ENCODE peak calls at places on chromosomes 1 and 21, in six cellular contexts. R is lower lobe of right lung, Y is chondrocyte, X is tibial artery, B is omental fat pad, G is tibial nerve. Q is an unnamed sample.

GRCh38 chr1:206012086-206012859 is 9.1 kb upstream of the RAB7B start:
- DNase-seq in R (peak; percentile 91), Y (no peak), X (peak; percentile 87), B (no peak), G (peak; percentile 70), Q (no peak)

GRCh38 chr1:247576514-247576913 is 11.6 kb upstream of the OR2G2 start:
- DNase-seq in R (no peak), Y (no peak), X (no peak), B (no peak), G (no peak), Q (no peak)

GRCh38 chr1:226629210-226629895 is 80.8 kb downstream of the STUM start:
- DNase-seq in R (peak; percentile 32), Y (peak; percentile 59), X (peak; percentile 14), B (no peak), G (no peak), Q (no peak)

GRCh38 chr1:37085393-37085792 is 51.1 kb upstream of the GRIK3 start:
- DNase-seq in R (no peak), Y (no peak), X (no peak), B (no peak), G (no peak), Q (no peak)

GRCh38 chr1:235650341-235651169 is 971 bp upstream of the GNG4 start:
- DNase-seq in R (no peak), Y (no peak), X (no peak), B (no peak), G (no peak), Q (no peak)

GRCh38 chr1:65422241-65423203 is 2.1 kb downstream of the LEPR start:
- DNase-seq in R (no peak), Y (no peak), X (no peak), B (no peak), G (no peak), Q (no peak)

GRCh38 chr1:204983121-204983520 is 59.9 kb upstream of the CNTN2 start:
- DNase-seq in R (no peak), Y (no peak), X (no peak), B (no peak), G (no peak), Q (no peak)

GRCh38 chr1:150528196-150528595 is 12.6 kb downstream of the FALEC start:
- DNase-seq in R (no peak), Y (no peak), X (no peak), B (no peak), G (no peak), Q (no peak)

GRCh38 chr1:38608202-38608864 is 251.2 kb downstream of the RRAGC start:
- DNase-seq in R (no peak), Y (no peak), X (no peak), B (no peak), G (no peak), Q (no peak)

GRCh38 chr1:183103141-183103540 is 79.9 kb downstream of the LAMC1 start:
- DNase-seq in R (no peak), Y (no peak), X (no peak), B (no peak), G (no peak), Q (no peak)

GRCh38 chr1:183098349-183098748 is 75.1 kb downstream of the LAMC1 start:
- DNase-seq in R (no peak), Y (no peak), X (no peak), B (no peak), G (no peak), Q (no peak)

GRCh38 chr1:183101081-183101480 is 77.9 kb downstream of the LAMC1 start:
- DNase-seq in R (no peak), Y (no peak), X (no peak), B (no peak), G (no peak), Q (no peak)

GRCh38 chr1:183101841-183102276 is 78.6 kb downstream of the LAMC1 start:
- DNase-seq in R (no peak), Y (no peak), X (no peak), B (no peak), G (no peak), Q (no peak)

DNA sequence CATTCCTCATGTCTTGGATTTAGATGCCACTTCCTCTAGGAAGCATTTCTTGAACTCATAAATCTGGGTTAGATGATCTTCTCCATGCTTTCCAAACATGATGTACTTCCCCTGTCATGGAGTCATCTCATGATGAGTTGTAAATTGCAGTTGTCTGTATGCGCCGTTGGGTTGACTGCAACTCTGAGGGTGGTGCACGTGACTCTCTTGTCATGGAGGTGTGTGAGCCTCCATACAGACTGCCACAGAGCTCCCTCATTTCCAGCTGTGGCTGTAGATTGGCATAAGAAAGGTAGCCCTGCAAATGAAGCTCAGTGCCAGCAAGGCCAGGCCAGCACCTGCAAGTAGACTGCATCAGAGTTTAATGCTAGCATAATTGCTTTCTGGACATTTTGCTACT is 77.4 kb downstream of the LAMC1 start:
- DNase-seq in R (no peak), Y (no peak), X (no peak), B (no peak), G (no peak), Q (no peak)
- TF ChIP-seq CTCF in R (no peak), Y (no peak), X (no peak), B (no peak), G (no peak), Q (no peak)

GRCh38 chr1:239708622-239709021 is 322.3 kb downstream of the CHRM3 start:
- DNase-seq in R (no peak), Y (no peak), X (no peak), B (no peak), G (no peak), Q (no peak)
- TF ChIP-seq CTCF in R (no peak), Y (no peak), X (no peak), B (no peak), G (no peak), Q (no peak)

GRCh38 chr1:156928043-156928602 is 7.7 kb downstream of the LRRC71 start:
- DNase-seq in R (no peak), Y (no peak), X (no peak), B (no peak), G (no peak), Q (no peak)
- TF ChIP-seq CTCF in R (no peak), Y (peak; percentile 5), X (no peak), B (no peak), G (no peak), Q (peak; percentile 65)

GRCh38 chr1:169793730-169794129 is 977 bp downstream of the METTL18 start:
- DNase-seq in R (no peak), Y (no peak), X (no peak), B (no peak), G (no peak), Q (no peak)

GRCh38 chr1:169795687-169796086 is 980 bp upstream of the METTL18 start:
- DNase-seq in R (no peak), Y (no peak), X (no peak), B (no peak), G (no peak), Q (no peak)

GRCh38 chr1:169796411-169796810 is 1.7 kb upstream of the METTL18 start:
- DNase-seq in R (no peak), Y (no peak), X (no peak), B (no peak), G (no peak), Q (no peak)

GRCh38 chr1:169797281-169797680 is 2.6 kb upstream of the METTL18 start:
- DNase-seq in R (no peak), Y (no peak), X (no peak), B (no peak), G (no peak), Q (no peak)

GRCh38 chr1:169794530-169795416 is at the start of gene METTL18:
- DNase-seq in R (peak; percentile 93), Y (peak; percentile 93), X (peak; percentile 90), B (peak; percentile 63), G (peak; percentile 84), Q (peak; percentile 89)
- TF ChIP-seq CTCF in R (no peak), Y (no peak), X (no peak), B (no peak), G (no peak), Q (no peak)

DNA sequence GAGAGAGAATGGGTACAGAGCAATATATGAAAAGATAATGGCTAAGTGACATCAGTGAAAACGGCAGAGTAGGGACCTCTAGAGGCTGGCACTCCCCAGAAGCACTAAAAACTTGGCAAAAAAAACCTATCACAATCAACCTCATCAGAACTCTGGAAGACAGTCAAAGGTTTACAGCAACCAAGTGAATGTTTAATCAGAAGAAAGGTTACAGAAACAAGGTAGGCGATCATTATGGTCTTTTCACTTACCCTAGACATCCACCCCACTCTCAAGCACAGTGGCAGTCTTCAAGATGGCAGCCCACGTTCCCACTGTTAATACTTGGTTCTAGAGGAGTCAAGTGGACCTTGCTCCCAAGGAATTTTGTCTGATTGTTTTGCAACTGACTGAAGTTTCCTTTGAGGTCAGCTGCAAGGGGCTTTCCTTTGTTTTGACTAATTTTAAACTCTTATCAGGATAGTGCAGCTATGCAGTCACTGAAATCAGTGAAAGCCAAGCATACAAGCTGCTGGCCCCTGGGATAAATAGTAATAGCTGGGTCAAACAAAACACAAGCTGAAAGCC is 7.2 kb downstream of the KIFAP3 start:
- DNase-seq in R (no peak), Y (no peak), X (no peak), B (no peak), G (no peak), Q (no peak)
- TF ChIP-seq CTCF in R (no peak), Y (no peak), X (no peak), B (no peak), G (no peak), Q (no peak)

GRCh38 chr1:69305621-69306020 is 262.1 kb upstream of the LRRC7 start:
- DNase-seq in R (no peak), Y (no peak), X (no peak), B (no peak), G (no peak), Q (no peak)
- TF ChIP-seq CTCF in R (no peak), Y (no peak), X (no peak), B (no peak), G (no peak), Q (peak; percentile 17)

DNA sequence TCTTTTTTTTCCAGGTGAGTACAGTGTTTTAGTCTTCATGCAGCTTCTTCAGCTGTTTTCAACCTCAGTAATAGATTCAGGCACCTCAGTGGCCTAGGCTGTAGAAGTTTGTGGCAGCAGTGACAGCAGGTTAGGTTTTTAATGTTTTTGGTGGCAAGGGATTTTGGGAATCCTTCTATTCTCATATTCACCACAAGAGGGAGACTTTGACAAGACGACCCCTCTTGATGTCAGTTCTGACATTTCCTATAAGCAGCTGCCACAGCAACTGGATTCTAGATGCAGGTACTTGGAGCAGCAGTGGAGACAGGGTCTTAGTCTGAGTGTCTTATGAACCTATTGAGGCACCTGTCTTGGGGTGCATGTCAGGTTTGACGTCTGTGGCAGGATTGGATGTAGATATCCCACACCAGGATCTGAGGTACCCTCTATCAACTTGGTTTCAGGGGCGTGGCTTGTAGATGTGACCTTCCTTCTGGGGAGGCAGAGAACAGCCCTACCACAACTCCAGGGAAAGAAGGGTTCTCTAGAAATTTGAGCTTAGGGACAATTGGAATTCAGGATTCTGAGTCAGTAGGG is 1104.2 kb upstream of the TMPRSS15 start:
- DNase-seq in R (no peak), Y (no peak), X (no peak), B (no peak), G (no peak), Q (no peak)
- TF ChIP-seq CTCF in R (peak; percentile 18), Y (peak; percentile 71), X (no peak), B (no peak), G (no peak), Q (peak; percentile 65)